ENCODE peak calls at places on chromosomes 16 and 17, in eight cellular contexts. One of them, this sample, is unnamed.

GRCh38 chr17:74332763-74333220 is 6.8 kb downstream of the KIF19 start:
- DNase-seq in CD4-positive, CD25-positive, alpha-beta regulatory T cell: no peak
- DNase-seq in pancreas: no peak
- DNase-seq in heart left ventricle: no peak
- DNase-seq in GM23248: no peak
- DNase-seq in prostate gland: no peak
- DNase-seq in stomach: no peak
- DNase-seq in RWPE2: no peak
- DNase-seq in this sample: peak; percentile 36

GRCh38 chr16:27843800-27844199 is 219.7 kb downstream of the GSG1L start:
- DNase-seq in pancreas: no peak
- DNase-seq in heart left ventricle: no peak
- DNase-seq in stomach: no peak
- DNase-seq in GM23248: peak; percentile 18
- DNase-seq in RWPE2: no peak
- DNase-seq in CD4-positive, CD25-positive, alpha-beta regulatory T cell: no peak
- DNase-seq in prostate gland: no peak
- DNase-seq in this sample: no peak

GRCh38 chr16:71287454-71287853 is 1.7 kb downstream of the CMTR2 start:
- DNase-seq in prostate gland: no peak
- DNase-seq in GM23248: no peak
- DNase-seq in stomach: no peak
- DNase-seq in heart left ventricle: no peak
- DNase-seq in pancreas: no peak
- DNase-seq in RWPE2: no peak
- DNase-seq in CD4-positive, CD25-positive, alpha-beta regulatory T cell: no peak
- DNase-seq in this sample: no peak

GRCh38 chr16:13150181-13150885 is 248.9 kb downstream of the SHISA9 start:
- DNase-seq in prostate gland: no peak
- DNase-seq in pancreas: no peak
- DNase-seq in GM23248: no peak
- DNase-seq in heart left ventricle: no peak
- DNase-seq in RWPE2: no peak
- DNase-seq in CD4-positive, CD25-positive, alpha-beta regulatory T cell: no peak
- DNase-seq in stomach: no peak
- DNase-seq in this sample: no peak

GRCh38 chr17:56756536-56756935 is 77.2 kb downstream of the C17orf67 start:
- DNase-seq in prostate gland: no peak
- DNase-seq in pancreas: no peak
- DNase-seq in stomach: no peak
- DNase-seq in heart left ventricle: no peak
- DNase-seq in GM23248: peak; percentile 95
- DNase-seq in CD4-positive, CD25-positive, alpha-beta regulatory T cell: no peak
- DNase-seq in RWPE2: no peak
- DNase-seq in this sample: no peak

GRCh38 chr16:71426069-71426879 is 15.6 kb downstream of the TLE7 start:
- DNase-seq in stomach: no peak
- DNase-seq in RWPE2: no peak
- DNase-seq in CD4-positive, CD25-positive, alpha-beta regulatory T cell: peak; percentile 8
- DNase-seq in prostate gland: peak; percentile 13
- DNase-seq in heart left ventricle: no peak
- DNase-seq in GM23248: peak; percentile 70
- DNase-seq in pancreas: peak; percentile 50
- DNase-seq in this sample: no peak

GRCh38 chr17:49734666-49735490 is 27.1 kb upstream of the SLC35B1 start:
- DNase-seq in pancreas: no peak
- DNase-seq in CD4-positive, CD25-positive, alpha-beta regulatory T cell: no peak
- DNase-seq in heart left ventricle: no peak
- DNase-seq in GM23248: no peak
- DNase-seq in stomach: no peak
- DNase-seq in prostate gland: no peak
- DNase-seq in RWPE2: no peak
- DNase-seq in this sample: no peak

GRCh38 chr17:35799942-35800341 is 4.5 kb upstream of the MMP28 start:
- DNase-seq in stomach: peak; percentile 89
- DNase-seq in heart left ventricle: peak; percentile 89
- DNase-seq in RWPE2: peak; percentile 74
- DNase-seq in pancreas: peak; percentile 82
- DNase-seq in CD4-positive, CD25-positive, alpha-beta regulatory T cell: no peak
- DNase-seq in GM23248: peak; percentile 77
- DNase-seq in prostate gland: peak; percentile 94
- DNase-seq in this sample: peak; percentile 42

GRCh38 chr16:54595636-54596035 is 309.0 kb upstream of the IRX3 start:
- DNase-seq in pancreas: no peak
- DNase-seq in GM23248: no peak
- DNase-seq in heart left ventricle: no peak
- DNase-seq in CD4-positive, CD25-positive, alpha-beta regulatory T cell: no peak
- DNase-seq in stomach: no peak
- DNase-seq in RWPE2: no peak
- DNase-seq in prostate gland: no peak
- DNase-seq in this sample: no peak

GRCh38 chr16:89408315-89408714 is 82.0 kb downstream of the ANKRD11 start:
- DNase-seq in stomach: no peak
- DNase-seq in CD4-positive, CD25-positive, alpha-beta regulatory T cell: no peak
- DNase-seq in prostate gland: no peak
- DNase-seq in pancreas: peak; percentile 74
- DNase-seq in heart left ventricle: peak; percentile 52
- DNase-seq in RWPE2: no peak
- DNase-seq in GM23248: no peak
- DNase-seq in this sample: no peak

GRCh38 chr17:81510798-81511549 is 1.6 kb downstream of the ACTG1 start:
- DNase-seq in RWPE2: peak; percentile 71
- DNase-seq in pancreas: peak; percentile 64
- DNase-seq in stomach: no peak
- DNase-seq in CD4-positive, CD25-positive, alpha-beta regulatory T cell: peak; percentile 80
- DNase-seq in GM23248: peak; percentile 61
- DNase-seq in prostate gland: no peak
- DNase-seq in heart left ventricle: peak; percentile 54
- DNase-seq in this sample: no peak

GRCh38 chr16:78415669-78416068 is 316.2 kb downstream of the WWOX start:
- DNase-seq in RWPE2: no peak
- DNase-seq in GM23248: no peak
- DNase-seq in heart left ventricle: no peak
- DNase-seq in prostate gland: no peak
- DNase-seq in pancreas: no peak
- DNase-seq in CD4-positive, CD25-positive, alpha-beta regulatory T cell: no peak
- DNase-seq in stomach: no peak
- DNase-seq in this sample: no peak

GRCh38 chr17:925846-926245 is 53.7 kb downstream of the NXN start:
- DNase-seq in heart left ventricle: no peak
- DNase-seq in pancreas: no peak
- DNase-seq in RWPE2: no peak
- DNase-seq in GM23248: no peak
- DNase-seq in CD4-positive, CD25-positive, alpha-beta regulatory T cell: no peak
- DNase-seq in stomach: no peak
- DNase-seq in prostate gland: no peak
- DNase-seq in this sample: no peak

GRCh38 chr17:229130-229944 is 47.9 kb upstream of the DOC2B start:
- DNase-seq in CD4-positive, CD25-positive, alpha-beta regulatory T cell: no peak
- DNase-seq in pancreas: peak; percentile 16
- DNase-seq in stomach: no peak
- DNase-seq in GM23248: no peak
- DNase-seq in heart left ventricle: no peak
- DNase-seq in RWPE2: peak; percentile 19
- DNase-seq in prostate gland: no peak
- DNase-seq in this sample: no peak

GRCh38 chr17:45248132-45248936 is 13.6 kb downstream of the SPATA32 start:
- DNase-seq in prostate gland: peak; percentile 51
- DNase-seq in stomach: peak; percentile 76
- DNase-seq in heart left ventricle: no peak
- DNase-seq in pancreas: peak; percentile 67
- DNase-seq in RWPE2: no peak
- DNase-seq in GM23248: no peak
- DNase-seq in CD4-positive, CD25-positive, alpha-beta regulatory T cell: peak; percentile 95
- DNase-seq in this sample: peak; percentile 83

GRCh38 chr16:17515421-17516210 is 44.9 kb upstream of the XYLT1 start:
- DNase-seq in GM23248: peak; percentile 94
- DNase-seq in heart left ventricle: no peak
- DNase-seq in stomach: no peak
- DNase-seq in prostate gland: no peak
- DNase-seq in pancreas: no peak
- DNase-seq in RWPE2: no peak
- DNase-seq in CD4-positive, CD25-positive, alpha-beta regulatory T cell: no peak
- DNase-seq in this sample: no peak

GRCh38 chr17:50905460-50905803 is 39.3 kb upstream of the TOB1 start:
- DNase-seq in prostate gland: no peak
- DNase-seq in stomach: peak; percentile 78
- DNase-seq in pancreas: peak; percentile 82
- DNase-seq in RWPE2: no peak
- DNase-seq in heart left ventricle: no peak
- DNase-seq in GM23248: no peak
- DNase-seq in CD4-positive, CD25-positive, alpha-beta regulatory T cell: no peak
- DNase-seq in this sample: no peak

GRCh38 chr16:21590791-21591190 is 8.6 kb upstream of the METTL9 start:
- DNase-seq in CD4-positive, CD25-positive, alpha-beta regulatory T cell: no peak
- DNase-seq in GM23248: peak; percentile 64
- DNase-seq in pancreas: no peak
- DNase-seq in prostate gland: no peak
- DNase-seq in RWPE2: no peak
- DNase-seq in stomach: no peak
- DNase-seq in heart left ventricle: no peak
- DNase-seq in this sample: no peak
- H3K4me3 ChIP-seq in CD4-positive, CD25-positive, alpha-beta regulatory T cell: no peak overlapping the region
- H3K4me3 ChIP-seq in GM23248: peak overlapping the region; percentile 24
- H3K4me3 ChIP-seq in pancreas: no peak overlapping the region
- H3K4me3 ChIP-seq in prostate gland: no peak overlapping the region
- H3K4me3 ChIP-seq in RWPE2: no peak overlapping the region
- H3K4me3 ChIP-seq in stomach: no peak overlapping the region
- H3K4me3 ChIP-seq in heart left ventricle: no peak overlapping the region
- H3K4me3 ChIP-seq in this sample: no peak overlapping the region

GRCh38 chr16:84893467-84893848 is 73.7 kb downstream of the CRISPLD2 start:
- DNase-seq in stomach: no peak
- DNase-seq in RWPE2: no peak
- DNase-seq in prostate gland: no peak
- DNase-seq in CD4-positive, CD25-positive, alpha-beta regulatory T cell: no peak
- DNase-seq in GM23248: no peak
- DNase-seq in pancreas: no peak
- DNase-seq in heart left ventricle: no peak
- DNase-seq in this sample: no peak
- H3K9me3 ChIP-seq in stomach: no peaks in the 10 kb centered on the region
- H3K9me3 ChIP-seq in RWPE2: no peaks in the 10 kb centered on the region
- H3K9me3 ChIP-seq in prostate gland: no peaks in the 10 kb centered on the region
- H3K9me3 ChIP-seq in CD4-positive, CD25-positive, alpha-beta regulatory T cell: no peaks in the 10 kb centered on the region
- H3K9me3 ChIP-seq in GM23248: no peaks in the 10 kb centered on the region
- H3K9me3 ChIP-seq in pancreas: no peaks in the 10 kb centered on the region
- H3K9me3 ChIP-seq in heart left ventricle: no peaks in the 10 kb centered on the region
- H3K9me3 ChIP-seq in this sample: no peaks in the 10 kb centered on the region

DNA sequence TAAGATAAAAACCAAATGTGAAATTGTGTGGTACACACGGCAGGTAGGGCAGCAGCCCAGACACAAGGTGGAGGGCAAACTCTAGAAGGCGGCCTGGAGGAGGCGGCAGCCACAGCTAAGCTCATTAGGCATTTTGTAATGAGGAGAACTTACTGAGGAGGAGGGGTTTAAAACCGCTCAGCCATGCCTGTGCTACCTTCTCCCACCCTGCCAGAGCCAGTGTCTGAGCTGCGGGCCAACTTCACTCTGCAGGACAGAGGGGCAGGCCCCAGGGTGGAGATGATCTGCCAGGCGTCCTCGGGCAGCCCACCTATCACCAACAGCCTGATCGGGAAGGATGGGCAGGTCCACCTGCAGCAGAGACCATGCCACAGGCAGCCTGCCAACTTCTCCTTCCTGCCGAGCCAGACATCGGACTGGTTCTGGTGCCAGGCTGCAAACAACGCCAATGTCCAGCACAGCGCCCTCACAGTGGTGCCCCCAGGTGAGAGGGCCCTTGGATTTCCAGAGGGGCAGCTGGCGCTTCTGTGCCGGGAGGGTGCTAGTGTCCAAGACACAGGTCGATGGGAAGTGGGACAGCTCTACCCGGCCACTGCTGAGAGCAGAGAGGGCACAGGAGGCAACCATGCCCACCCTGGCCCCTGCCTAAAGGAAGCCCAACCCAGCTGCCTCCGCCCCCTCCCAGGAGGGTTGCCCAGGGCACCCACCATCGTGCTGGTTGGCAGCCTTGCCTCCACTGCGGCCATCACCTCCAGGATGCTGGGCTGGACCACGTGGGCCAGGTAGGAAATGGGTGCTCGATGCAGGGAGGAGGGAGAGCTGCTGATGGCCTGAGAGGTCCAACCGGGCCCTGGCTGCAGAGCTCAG is 4.3 kb upstream of the SYNGR2 start:
- DNase-seq in RWPE2: no peak
- DNase-seq in pancreas: peak; percentile 72
- DNase-seq in prostate gland: peak; percentile 58
- DNase-seq in stomach: peak; percentile 80
- DNase-seq in heart left ventricle: no peak
- DNase-seq in CD4-positive, CD25-positive, alpha-beta regulatory T cell: no peak
- DNase-seq in GM23248: no peak
- DNase-seq in this sample: no peak
- H3K27me3 ChIP-seq in RWPE2: no peaks in the 10 kb centered on the region
- H3K27me3 ChIP-seq in pancreas: no peaks in the 10 kb centered on the region
- H3K27me3 ChIP-seq in prostate gland: no peaks in the 10 kb centered on the region
- H3K27me3 ChIP-seq in stomach: no peaks in the 10 kb centered on the region
- H3K27me3 ChIP-seq in heart left ventricle: no peaks in the 10 kb centered on the region
- H3K27me3 ChIP-seq in CD4-positive, CD25-positive, alpha-beta regulatory T cell: no peaks in the 10 kb centered on the region
- H3K27me3 ChIP-seq in GM23248: no peaks in the 10 kb centered on the region
- H3K27me3 ChIP-seq in this sample: no peaks in the 10 kb centered on the region

GRCh38 chr16:85847681-85848601 is 48.4 kb downstream of the COX4I1 start:
- DNase-seq in GM23248: no peak
- DNase-seq in prostate gland: no peak
- DNase-seq in pancreas: no peak
- DNase-seq in heart left ventricle: no peak
- DNase-seq in CD4-positive, CD25-positive, alpha-beta regulatory T cell: no peak
- DNase-seq in RWPE2: no peak
- DNase-seq in stomach: no peak
- DNase-seq in this sample: peak; percentile 52

GRCh38 chr16:85846461-85846860 is 47.0 kb downstream of the COX4I1 start:
- DNase-seq in RWPE2: no peak
- DNase-seq in heart left ventricle: no peak
- DNase-seq in CD4-positive, CD25-positive, alpha-beta regulatory T cell: no peak
- DNase-seq in prostate gland: no peak
- DNase-seq in GM23248: no peak
- DNase-seq in stomach: no peak
- DNase-seq in pancreas: no peak
- DNase-seq in this sample: no peak

GRCh38 chr16:85845276-85845675 is 45.8 kb downstream of the COX4I1 start:
- DNase-seq in stomach: no peak
- DNase-seq in GM23248: no peak
- DNase-seq in CD4-positive, CD25-positive, alpha-beta regulatory T cell: no peak
- DNase-seq in pancreas: no peak
- DNase-seq in heart left ventricle: no peak
- DNase-seq in prostate gland: no peak
- DNase-seq in RWPE2: no peak
- DNase-seq in this sample: no peak

GRCh38 chr16:85844786-85845185 is 45.3 kb downstream of the COX4I1 start:
- DNase-seq in CD4-positive, CD25-positive, alpha-beta regulatory T cell: no peak
- DNase-seq in GM23248: no peak
- DNase-seq in stomach: peak; percentile 40
- DNase-seq in RWPE2: no peak
- DNase-seq in heart left ventricle: no peak
- DNase-seq in pancreas: no peak
- DNase-seq in prostate gland: no peak
- DNase-seq in this sample: peak; percentile 22

DNA sequence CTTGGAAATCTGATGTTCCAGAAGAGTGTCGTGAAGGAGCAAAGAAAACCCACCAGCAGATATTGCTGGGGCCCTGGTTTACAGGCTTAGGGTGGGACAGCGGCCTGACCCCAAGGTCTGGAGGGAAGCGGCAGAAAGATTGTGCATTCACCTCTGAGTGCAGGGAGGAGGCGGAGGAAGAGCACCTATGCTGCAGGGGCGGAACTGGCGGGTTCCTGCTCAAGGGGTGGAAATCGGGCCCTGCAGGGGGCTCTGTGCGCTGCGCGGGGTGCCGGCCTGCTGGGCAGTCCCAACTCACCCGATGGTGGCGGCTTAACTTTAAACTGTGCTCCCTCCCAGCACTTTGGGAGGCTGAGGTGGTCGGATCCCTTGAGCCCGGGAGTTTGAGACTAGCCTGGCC is 47.5 kb downstream of the COX4I1 start:
- DNase-seq in stomach: no peak
- DNase-seq in RWPE2: no peak
- DNase-seq in heart left ventricle: no peak
- DNase-seq in pancreas: no peak
- DNase-seq in prostate gland: no peak
- DNase-seq in GM23248: no peak
- DNase-seq in CD4-positive, CD25-positive, alpha-beta regulatory T cell: no peak
- DNase-seq in this sample: no peak
- H3K4me3 ChIP-seq in stomach: no peak overlapping the region
- H3K4me3 ChIP-seq in RWPE2: no peak overlapping the region
- H3K4me3 ChIP-seq in heart left ventricle: no peak overlapping the region
- H3K4me3 ChIP-seq in pancreas: no peak overlapping the region
- H3K4me3 ChIP-seq in prostate gland: no peak overlapping the region
- H3K4me3 ChIP-seq in GM23248: no peak overlapping the region
- H3K4me3 ChIP-seq in CD4-positive, CD25-positive, alpha-beta regulatory T cell: no peak overlapping the region
- H3K4me3 ChIP-seq in this sample: no peak overlapping the region